ENCODE peak calls at places on chromosome 18, in four cellular contexts. T is activated CD4-positive, CD25-positive, alpha-beta regulatory T cell; Z is MM.1S; P is ELR. J is an unnamed sample.

GRCh38 chr18:9719421-9719981 is 11.4 kb downstream of the RAB31 start:
- DNase-seq in T (no peak), P (peak; percentile 96), Z (no peak), J (no peak)

GRCh38 chr18:7272268-7273049 is 41.6 kb downstream of the LRRC30 start:
- DNase-seq in T (no peak), Z (peak; percentile 77), P (peak; percentile 70), J (no peak)

GRCh38 chr18:46541626-46542189 is 115.3 kb downstream of the LOXHD1 start:
- DNase-seq in P (no peak), Z (no peak), T (no peak), J (no peak)

GRCh38 chr18:76911440-76911839 is 89.1 kb downstream of the ZNF236 start:
- DNase-seq in Z (no peak), T (no peak), P (no peak), J (no peak)

GRCh38 chr18:72768681-72769229 is 99.0 kb downstream of the NETO1 start:
- DNase-seq in T (no peak), Z (no peak), P (no peak), J (no peak)

GRCh38 chr18:47260924-47261701 is 9.7 kb upstream of the SKOR2 start:
- DNase-seq in T (no peak), Z (no peak), P (no peak), J (no peak)

GRCh38 chr18:50678651-50679415 is 118.9 kb downstream of the MAPK4 start:
- DNase-seq in P (no peak), T (no peak), Z (no peak), J (peak; percentile 25)

GRCh38 chr18:12839526-12840196 is 44.4 kb downstream of the PTPN2 start:
- DNase-seq in T (no peak), P (peak; percentile 43), Z (peak; percentile 83), J (peak; percentile 29)

GRCh38 chr18:13137939-13138821 is 80.4 kb upstream of the LDLRAD4 start:
- DNase-seq in P (no peak), Z (peak; percentile 85), T (peak; percentile 32), J (peak; percentile 80)

GRCh38 chr18:49658871-49659378 is 97.1 kb downstream of the LIPG start:
- DNase-seq in T (no peak), P (no peak), Z (no peak), J (no peak)

GRCh38 chr18:52219102-52219501 is 120.9 kb upstream of the DCC start:
- DNase-seq in P (no peak), Z (no peak), T (no peak), J (no peak)

GRCh38 chr18:54647176-54647575 is 56.1 kb downstream of the DYNAP start:
- DNase-seq in P (peak; percentile 43), T (no peak), Z (peak; percentile 37), J (no peak)

GRCh38 chr18:10230072-10230471 is 224.4 kb upstream of the APCDD1 start:
- DNase-seq in T (no peak), P (peak; percentile 85), Z (no peak), J (no peak)

GRCh38 chr18:48782381-48782841 is 168.4 kb downstream of the SMAD7 start:
- DNase-seq in T (no peak), Z (no peak), P (no peak), J (no peak)

GRCh38 chr18:76943542-76944339 is 121.4 kb downstream of the ZNF236 start:
- DNase-seq in Z (no peak), P (no peak), T (no peak), J (no peak)

GRCh38 chr18:70411886-70412443 is 123.1 kb downstream of the SOCS6 start:
- DNase-seq in Z (no peak), T (no peak), P (no peak), J (no peak)

GRCh38 chr18:75104483-75104882 is 104.5 kb downstream of the PTGR3 start:
- DNase-seq in T (no peak), P (no peak), Z (no peak), J (no peak)

GRCh38 chr18:12121175-12122095 is 27.8 kb downstream of the ANKRD62 start:
- DNase-seq in Z (no peak), P (peak; percentile 23), T (no peak), J (no peak)

GRCh38 chr18:79404567-79404910 is 8.8 kb downstream of the NFATC1 start:
- DNase-seq in T (no peak), Z (no peak), P (no peak), J (no peak)

GRCh38 chr18:6859676-6860422 is 130.3 kb downstream of the ARHGAP28 start:
- DNase-seq in P (no peak), T (no peak), Z (no peak), J (no peak)

GRCh38 chr18:73551211-73551610 is 596.4 kb downstream of the FBXO15 start:
- DNase-seq in P (no peak), T (no peak), Z (no peak), J (no peak)